ENCODE peak calls at places on chromosomes 12 and 14, in seven cellular contexts. Q is adrenal gland, Z is colonic mucosa, K is endothelial cell of umbilical vein, M is IMR-90, L is tibial artery, U is Peyer's patch. S is an unnamed sample.

GRCh38 chr12:10661338-10661737 is 12.5 kb downstream of the STYK1 start:
- DNase-seq in Q (no peak), Z (peak), K (no peak), M (peak), L (no peak), U (no peak), S (no peak)

GRCh38 chr14:48398675-48399282 is 723.4 kb upstream of the MDGA2 start:
- DNase-seq in Q (no peak), Z (no peak), K (peak), M (peak), L (no peak), U (no peak), S (peak)

GRCh38 chr12:131702573-131702877 is 8.4 kb upstream of the SFSWAP start:
- DNase-seq in Q (no peak), Z (no peak), K (no peak), M (no peak), L (no peak), U (no peak), S (no peak)

GRCh38 chr14:22536853-22537338 is 52.1 kb downstream of the DAD1 start:
- DNase-seq in Q (peak), Z (peak), K (peak), M (peak), L (peak), U (peak), S (peak)

GRCh38 chr14:21098892-21099595 is 589 bp upstream of the ZNF219 start:
- DNase-seq in Q (no peak), Z (no peak), K (no peak), M (no peak), L (no peak), U (no peak), S (no peak)

GRCh38 chr12:129961111-129961510 is 57.3 kb upstream of the TMEM132D start:
- DNase-seq in Q (no peak), Z (no peak), K (no peak), M (no peak), L (no peak), U (no peak), S (peak)

GRCh38 chr12:80472912-80473500 is 29.0 kb downstream of the PTPRQ start:
- DNase-seq in Q (no peak), Z (no peak), K (peak), M (peak), L (no peak), U (no peak), S (peak)

GRCh38 chr14:73173092-73173735 is 36.9 kb downstream of the PSEN1 start:
- DNase-seq in Q (no peak), Z (no peak), K (peak), M (peak), L (no peak), U (no peak), S (peak)

GRCh38 chr12:13177373-13177772 is 19.2 kb upstream of the EMP1 start:
- DNase-seq in Q (no peak), Z (peak), K (no peak), M (no peak), L (no peak), U (no peak), S (peak)

GRCh38 chr12:82705774-82706173 is 19.1 kb downstream of the TMTC2 start:
- DNase-seq in Q (no peak), Z (no peak), K (no peak), M (no peak), L (no peak), U (no peak), S (no peak)

GRCh38 chr12:123142948-123143752 is 7.7 kb downstream of the PITPNM2 start:
- DNase-seq in Q (no peak), Z (peak), K (no peak), M (no peak), L (peak), U (no peak), S (no peak)

GRCh38 chr14:96156804-96157760 is 47.6 kb upstream of the BDKRB2 start:
- DNase-seq in Q (no peak), Z (peak), K (no peak), M (no peak), L (no peak), U (no peak), S (no peak)

GRCh38 chr12:54588110-54588831 is at the start of gene PPP1R1A:
- DNase-seq in Q (no peak), Z (no peak), K (no peak), M (no peak), L (no peak), U (no peak), S (no peak)

GRCh38 chr12:50739611-50740010 is 24.3 kb upstream of the ATF1 start:
- DNase-seq in Q (no peak), Z (no peak), K (no peak), M (peak), L (no peak), U (no peak), S (no peak)

GRCh38 chr12:98516184-98516873 is 939 bp downstream of the TMPO start:
- DNase-seq in Q (peak), Z (peak), K (peak), M (peak), L (peak), U (peak), S (peak)

GRCh38 chr12:2291182-2291832 is 238.5 kb downstream of the CACNA1C start:
- DNase-seq in Q (peak), Z (peak), K (peak), M (no peak), L (no peak), U (no peak), S (peak)

GRCh38 chr12:109729837-109730200 is 16.2 kb downstream of the FAM222A start:
- DNase-seq in Q (no peak), Z (no peak), K (no peak), M (no peak), L (peak), U (no peak), S (no peak)

GRCh38 chr12:26648584-26648983 is 184.4 kb downstream of the ITPR2 start:
- DNase-seq in Q (no peak), Z (no peak), K (peak), M (peak), L (no peak), U (no peak), S (peak)

GRCh38 chr12:104610513-104611235 is 153.9 kb downstream of the CHST11 start:
- DNase-seq in Q (no peak), Z (no peak), K (no peak), M (no peak), L (no peak), U (no peak), S (no peak)

GRCh38 chr12:125091401-125091800 is 26.2 kb downstream of the AACS start:
- DNase-seq in Q (no peak), Z (no peak), K (no peak), M (no peak), L (no peak), U (no peak), S (no peak)

GRCh38 chr12:125089083-125089482 is 23.8 kb downstream of the AACS start:
- DNase-seq in Q (no peak), Z (no peak), K (no peak), M (no peak), L (no peak), U (no peak), S (peak)

GRCh38 chr12:125092108-125092871 is 27.1 kb downstream of the AACS start:
- DNase-seq in Q (no peak), Z (peak), K (no peak), M (no peak), L (no peak), U (no peak), S (no peak)

GRCh38 chr12:125090437-125090836 is 25.2 kb downstream of the AACS start:
- DNase-seq in Q (no peak), Z (no peak), K (no peak), M (no peak), L (no peak), U (no peak), S (no peak)

GRCh38 chr12:125089626-125090025 is 24.4 kb downstream of the AACS start:
- DNase-seq in Q (no peak), Z (no peak), K (no peak), M (no peak), L (no peak), U (no peak), S (no peak)
- H3K27ac ChIP-seq in Q (no peak), Z (no peak), K (no peak), M (no peak), L (no peak), U (no peak), S (no peak)

GRCh38 chr14:94337274-94337673 is 14.1 kb upstream of the SERPINA6 start:
- DNase-seq in Q (no peak), Z (no peak), K (no peak), M (peak), L (no peak), U (no peak), S (no peak)
- TF ChIP-seq CTCF in Q (no peak), Z (no peak), K (no peak), M (no peak), L (no peak), U (no peak), S (no peak)

GRCh38 chr12:1173806-1174617 is 183.0 kb downstream of the ERC1 start:
- DNase-seq in Q (no peak), Z (no peak), K (no peak), M (no peak), L (no peak), U (no peak), S (no peak)
- H3K27ac ChIP-seq in Q (no peak), Z (no peak), K (no peak), M (no peak), L (no peak), U (no peak), S (no peak)

DNA sequence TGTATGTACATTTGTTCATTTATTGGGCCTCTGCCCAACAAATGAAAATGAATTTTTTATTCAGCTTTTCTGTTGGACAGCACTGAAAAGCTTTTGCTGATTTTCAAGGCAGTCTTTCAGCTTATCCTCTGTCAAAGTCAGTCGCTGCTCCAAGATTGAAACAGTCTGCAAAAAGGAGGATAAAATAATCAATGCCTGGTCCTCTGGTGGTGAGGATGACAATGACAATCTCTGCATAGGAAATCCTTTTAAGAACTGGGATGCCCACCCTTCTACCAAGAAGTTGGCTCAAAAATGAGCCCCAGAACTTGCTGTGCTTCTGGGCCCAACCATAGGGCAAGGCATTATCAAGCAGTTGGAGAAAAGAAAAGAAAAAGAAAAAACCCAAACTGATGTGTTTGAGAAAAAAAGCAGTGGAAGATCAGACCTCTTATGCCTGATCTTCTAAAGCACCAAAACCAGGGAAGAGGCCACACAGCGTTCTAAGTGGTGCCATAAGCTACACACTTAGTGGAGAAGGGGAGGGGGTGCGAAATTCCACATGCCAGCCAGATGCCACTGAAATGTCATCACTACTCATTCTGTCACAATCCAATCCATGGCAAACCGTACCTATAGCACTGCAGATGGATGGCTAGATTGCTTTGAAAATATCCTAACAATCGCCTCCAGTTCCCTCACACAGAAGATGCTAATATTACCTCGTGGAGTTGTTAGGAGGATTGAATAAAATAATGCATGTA is 69.0 kb upstream of the DUSP6 start:
- DNase-seq in Q (no peak), Z (no peak), K (no peak), M (no peak), L (no peak), U (no peak), S (no peak)
- TF ChIP-seq CTCF in Q (no peak), Z (no peak), K (no peak), M (no peak), L (no peak), U (peak), S (peak)

DNA sequence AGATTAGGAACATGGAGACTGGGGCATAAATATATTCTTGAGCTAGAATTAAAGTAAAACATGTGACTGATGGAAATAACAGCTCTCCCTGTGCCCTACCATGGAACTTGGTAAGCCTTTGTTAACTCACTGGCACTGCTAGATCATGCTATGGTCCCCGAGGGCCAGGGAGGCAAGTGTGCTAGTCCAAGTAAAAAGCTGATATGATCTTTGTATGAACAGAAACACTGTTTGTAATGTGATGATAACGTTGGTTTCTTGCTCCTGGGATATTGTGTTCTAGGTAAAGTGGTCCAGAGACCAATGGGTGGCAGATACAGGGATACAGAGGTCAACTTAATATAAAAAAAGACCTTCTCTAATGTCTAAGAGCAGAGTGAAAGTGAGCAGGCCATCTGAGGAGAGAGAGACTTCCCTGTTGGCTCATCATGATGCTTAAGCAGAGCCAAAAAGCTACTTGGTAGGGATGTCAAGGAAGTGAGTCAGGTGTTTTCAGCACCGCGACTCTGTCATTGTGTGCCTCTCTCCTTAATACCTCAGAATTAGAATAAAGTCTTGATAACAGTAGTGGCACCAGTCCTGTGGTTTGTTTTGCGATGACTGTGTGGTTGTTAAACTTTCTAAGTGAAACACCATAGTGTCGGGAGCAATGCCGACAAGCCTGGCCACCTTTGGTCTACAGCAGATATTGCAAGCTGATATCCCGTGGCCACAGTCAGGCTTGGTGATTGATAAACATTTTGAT is 27.7 kb downstream of the BICD1 start:
- DNase-seq in Q (no peak), Z (no peak), K (peak), M (peak), L (no peak), U (peak), S (peak)
- H3K27ac ChIP-seq in Q (no peak), Z (no peak), K (no peak), M (peak), L (no peak), U (peak), S (no peak)

GRCh38 chr12:44521702-44522101 is 354.4 kb downstream of the NELL2 start:
- DNase-seq in Q (no peak), Z (no peak), K (no peak), M (no peak), L (no peak), U (no peak), S (no peak)

GRCh38 chr12:44523828-44524227 is 352.3 kb downstream of the NELL2 start:
- DNase-seq in Q (no peak), Z (no peak), K (no peak), M (no peak), L (no peak), U (no peak), S (no peak)

GRCh38 chr12:44531349-44531905 is 344.7 kb downstream of the NELL2 start:
- DNase-seq in Q (no peak), Z (no peak), K (no peak), M (no peak), L (no peak), U (no peak), S (no peak)

GRCh38 chr12:44525806-44526654 is 350.1 kb downstream of the NELL2 start:
- DNase-seq in Q (no peak), Z (no peak), K (no peak), M (no peak), L (no peak), U (no peak), S (no peak)

DNA sequence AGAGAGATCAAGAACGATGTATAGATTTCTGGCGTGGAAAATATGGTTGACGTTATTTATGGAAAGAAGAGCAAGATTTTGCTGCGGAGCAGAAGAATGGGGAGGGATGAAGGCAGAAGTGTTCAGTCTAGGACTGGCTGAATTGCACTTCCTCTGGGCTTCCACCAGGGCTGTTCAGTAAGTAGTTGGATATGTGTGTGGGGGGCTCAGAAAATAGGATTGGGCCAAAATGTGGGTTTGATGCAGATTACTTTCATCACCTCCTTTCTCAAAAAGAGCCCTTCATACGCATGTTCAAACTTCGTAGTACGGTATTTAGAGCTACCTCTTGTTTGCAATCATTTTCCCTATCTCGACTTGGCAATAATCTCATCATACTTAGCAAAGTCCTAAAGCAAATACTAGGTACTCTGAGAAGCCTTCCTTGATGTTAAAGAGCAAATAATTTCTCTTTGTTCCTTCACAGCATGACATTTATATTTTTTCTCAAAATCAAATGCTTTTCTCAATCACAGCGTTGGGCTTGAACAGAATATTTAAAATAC is 349.4 kb downstream of the NELL2 start:
- DNase-seq in Q (no peak), Z (no peak), K (no peak), M (no peak), L (no peak), U (no peak), S (no peak)
- TF ChIP-seq CTCF in Q (no peak), Z (no peak), K (no peak), M (no peak), L (no peak), U (no peak), S (no peak)

DNA sequence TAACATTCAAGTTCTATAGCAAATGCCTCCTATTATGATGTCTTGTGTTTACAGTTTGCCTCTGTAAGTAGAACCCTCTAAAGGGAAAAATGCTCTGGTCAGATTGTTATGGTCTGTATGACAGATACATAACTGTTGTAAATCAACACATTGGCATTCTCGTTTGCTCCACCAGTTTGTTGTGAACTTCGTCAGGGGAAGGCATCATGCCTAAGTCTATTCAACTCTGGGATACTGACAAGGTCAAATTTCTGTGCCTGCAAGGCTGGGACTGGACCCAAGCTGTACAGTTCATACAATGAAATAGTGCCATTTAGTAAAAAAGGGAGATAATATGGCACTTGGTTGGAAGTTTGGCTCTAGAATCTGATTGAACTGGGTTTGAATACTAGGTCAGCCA is 392.3 kb downstream of the RAD51B start:
- DNase-seq in Q (peak), Z (no peak), K (no peak), M (no peak), L (no peak), U (no peak), S (no peak)
- H3K27ac ChIP-seq in Q (peak), Z (no peak), K (no peak), M (no peak), L (peak), U (no peak), S (peak)

GRCh38 chr12:74817499-74817898 is 279.9 kb downstream of the ATXN7L3B start:
- DNase-seq in Q (no peak), Z (no peak), K (no peak), M (no peak), L (no peak), U (no peak), S (no peak)

GRCh38 chr12:74820324-74820723 is 282.7 kb downstream of the ATXN7L3B start:
- DNase-seq in Q (no peak), Z (no peak), K (no peak), M (no peak), L (no peak), U (no peak), S (no peak)

DNA sequence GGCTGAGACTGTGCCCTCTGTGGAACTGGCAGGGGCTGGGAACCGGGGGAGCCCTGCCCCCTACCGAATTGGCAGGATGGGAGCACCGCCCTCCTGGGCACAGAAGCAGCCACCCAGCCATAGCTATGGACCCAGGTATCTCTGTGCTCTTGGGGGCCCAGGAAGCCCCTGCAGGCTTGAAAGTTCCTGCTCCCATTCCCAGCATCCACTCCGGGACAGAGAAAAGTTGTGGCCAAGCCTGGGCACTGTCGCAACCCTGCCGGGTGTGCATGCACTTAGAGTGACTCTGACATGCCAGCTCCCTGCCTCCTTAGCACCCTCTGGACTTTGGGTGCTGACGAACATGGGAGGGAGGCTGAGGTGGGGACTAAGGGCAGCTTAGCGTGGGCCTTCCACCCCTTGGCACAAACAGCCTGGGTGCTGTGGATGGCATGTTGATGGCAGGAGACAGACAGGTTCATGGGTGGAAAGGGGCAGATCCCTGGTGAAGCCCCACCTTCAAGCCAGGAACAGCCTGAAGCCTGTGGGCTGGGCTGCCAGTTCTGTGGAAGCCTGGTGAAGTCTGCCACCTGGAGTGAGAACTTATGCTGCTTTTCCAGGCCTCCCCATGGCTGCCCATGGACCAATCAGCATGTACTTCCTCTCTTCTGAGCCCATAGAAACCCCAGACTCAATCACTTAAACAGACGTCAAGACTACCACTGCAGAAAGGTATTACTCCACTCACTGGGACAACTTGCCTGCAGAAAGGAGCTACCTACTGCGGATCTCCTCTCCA is 279.0 kb downstream of the ATXN7L3B start:
- DNase-seq in Q (no peak), Z (no peak), K (no peak), M (no peak), L (no peak), U (no peak), S (no peak)
- TF ChIP-seq CTCF in Q (no peak), Z (no peak), K (no peak), M (no peak), L (no peak), U (no peak), S (peak)

GRCh38 chr14:94365624-94366023 is 22.8 kb downstream of the SERPINA1 start:
- DNase-seq in Q (no peak), Z (no peak), K (no peak), M (no peak), L (no peak), U (no peak), S (no peak)

GRCh38 chr14:94362614-94363133 is 25.7 kb downstream of the SERPINA1 start:
- DNase-seq in Q (no peak), Z (no peak), K (no peak), M (no peak), L (no peak), U (no peak), S (no peak)

GRCh38 chr14:94363171-94363624 is 25.2 kb downstream of the SERPINA1 start:
- DNase-seq in Q (no peak), Z (no peak), K (no peak), M (no peak), L (peak), U (no peak), S (no peak)

GRCh38 chr14:94364964-94365363 is 23.4 kb downstream of the SERPINA1 start:
- DNase-seq in Q (no peak), Z (no peak), K (no peak), M (no peak), L (no peak), U (no peak), S (no peak)

GRCh38 chr14:94364037-94364436 is 24.4 kb downstream of the SERPINA1 start:
- DNase-seq in Q (no peak), Z (no peak), K (no peak), M (no peak), L (peak), U (no peak), S (no peak)
- H3K27ac ChIP-seq in Q (no peak), Z (no peak), K (no peak), M (no peak), L (no peak), U (no peak), S (no peak)

S was measured in brain microvascular endothelial cell.